ENCODE peak calls at places on chromosomes 2 and 18, in five cellular contexts. M, Q, R, I and K are unnamed samples.

GRCh38 chr18:11906926-11907874 is 917 bp downstream of the MPPE1 start:
- DNase-seq in M (no peak), Q (no peak), R (no peak), I (no peak), K (no peak)

GRCh38 chr2:10501521-10501961 is 53.4 kb upstream of the ODC1 start:
- DNase-seq in M (no peak), Q (no peak), R (no peak), I (no peak), K (no peak)

GRCh38 chr2:18723219-18723618 is 133.8 kb upstream of the NT5C1B start:
- DNase-seq in M (no peak), Q (no peak), R (no peak), I (no peak), K (no peak)

GRCh38 chr2:45780541-45781463 is 129.3 kb downstream of the PRKCE start:
- DNase-seq in M (no peak), Q (no peak), R (no peak), I (no peak), K (no peak)

GRCh38 chr2:1661891-1662605 is 82.3 kb downstream of the PXDN start:
- DNase-seq in M (no peak), Q (no peak), R (no peak), I (no peak), K (peak)

GRCh38 chr2:196530910-196531309 is 108.6 kb upstream of the CCDC150 start:
- DNase-seq in M (no peak), Q (no peak), R (no peak), I (no peak), K (no peak)

GRCh38 chr18:9417081-9417841 is 58.1 kb upstream of the RALBP1 start:
- DNase-seq in M (no peak), Q (no peak), R (no peak), I (no peak), K (no peak)

GRCh38 chr2:24793752-24794477 is 690 bp downstream of the CENPO start:
- DNase-seq in M (no peak), Q (no peak), R (no peak), I (no peak), K (no peak)

GRCh38 chr2:8974001-8974400 is 29.5 kb downstream of the MBOAT2 start:
- DNase-seq in M (no peak), Q (no peak), R (no peak), I (no peak), K (no peak)

GRCh38 chr2:60957224-60957623 is 60.3 kb upstream of the PEX13 start:
- DNase-seq in M (no peak), Q (no peak), R (no peak), I (no peak), K (no peak)

DNA sequence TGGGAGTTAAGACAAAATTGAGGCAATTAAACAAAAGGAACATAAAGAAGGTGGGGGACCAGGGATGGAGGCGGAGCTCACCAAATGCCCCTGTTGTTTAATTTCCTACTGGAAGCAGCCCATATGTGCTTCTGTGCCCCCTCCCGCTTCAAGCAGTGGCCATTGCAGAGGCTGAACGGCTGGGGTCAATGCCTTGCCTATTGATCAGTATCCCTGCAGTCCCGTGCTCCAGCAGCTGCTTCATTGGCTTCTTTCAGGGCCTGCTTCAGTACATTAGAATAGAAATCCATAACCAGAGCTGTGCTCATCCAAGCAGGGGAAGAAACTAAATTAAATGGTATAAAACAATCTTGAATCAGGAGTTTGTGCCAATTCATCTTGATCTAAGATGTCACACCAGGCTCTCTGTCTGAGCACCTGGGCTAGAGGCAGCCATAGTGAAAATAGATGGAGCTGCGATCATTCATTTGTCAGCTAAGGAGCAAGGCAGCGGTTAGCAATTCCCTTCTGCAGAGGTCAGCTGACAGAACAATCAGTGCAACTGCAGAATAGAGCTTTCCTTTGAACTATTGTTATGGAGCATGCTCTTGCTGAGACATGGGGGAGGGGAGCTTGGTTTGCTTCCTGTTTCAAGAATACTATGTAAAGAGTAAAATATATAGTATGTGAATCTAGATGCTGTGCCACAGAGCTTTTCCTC is 222.4 kb downstream of the WDR7 start:
- DNase-seq in M (no peak), Q (no peak), R (no peak), I (no peak), K (no peak)
- H3K27ac ChIP-seq in M (no peak), Q (no peak), R (no peak), I (no peak), K (no peak)

GRCh38 chr18:79585395-79586370 is 93.9 kb upstream of the CTDP1 start:
- DNase-seq in M (no peak), Q (no peak), R (no peak), I (no peak), K (peak)
- TF ChIP-seq CTCF in M (no peak), Q (no peak), R (no peak), I (no peak), K (no peak)

GRCh38 chr2:226664140-226664539 is 135.5 kb downstream of the IRS1 start:
- DNase-seq in M (no peak), Q (no peak), R (no peak), I (no peak), K (no peak)

GRCh38 chr2:226660524-226660923 is 139.1 kb downstream of the IRS1 start:
- DNase-seq in M (no peak), Q (no peak), R (no peak), I (peak), K (peak)

GRCh38 chr2:226659416-226659815 is 140.2 kb downstream of the IRS1 start:
- DNase-seq in M (no peak), Q (no peak), R (no peak), I (no peak), K (no peak)

GRCh38 chr2:226660124-226660523 is 139.5 kb downstream of the IRS1 start:
- DNase-seq in M (no peak), Q (no peak), R (no peak), I (no peak), K (no peak)

GRCh38 chr2:226661789-226662545 is 137.7 kb downstream of the IRS1 start:
- DNase-seq in M (no peak), Q (no peak), R (no peak), I (peak), K (no peak)
- H3K27ac ChIP-seq in M (no peak), Q (no peak), R (no peak), I (peak), K (peak)

GRCh38 chr2:181894381-181894780 is 2.9 kb downstream of the ITPRID2 start:
- DNase-seq in M (no peak), Q (no peak), R (no peak), I (no peak), K (no peak)

GRCh38 chr2:181887056-181887455 is 4.5 kb upstream of the ITPRID2 start:
- DNase-seq in M (no peak), Q (no peak), R (no peak), I (no peak), K (no peak)

GRCh38 chr2:181891966-181892794 is 650 bp downstream of the ITPRID2 start:
- DNase-seq in M (peak), Q (peak), R (peak), I (peak), K (peak)

GRCh38 chr2:181892795-181893435 is 1.4 kb downstream of the ITPRID2 start:
- DNase-seq in M (no peak), Q (no peak), R (no peak), I (peak), K (no peak)

DNA sequence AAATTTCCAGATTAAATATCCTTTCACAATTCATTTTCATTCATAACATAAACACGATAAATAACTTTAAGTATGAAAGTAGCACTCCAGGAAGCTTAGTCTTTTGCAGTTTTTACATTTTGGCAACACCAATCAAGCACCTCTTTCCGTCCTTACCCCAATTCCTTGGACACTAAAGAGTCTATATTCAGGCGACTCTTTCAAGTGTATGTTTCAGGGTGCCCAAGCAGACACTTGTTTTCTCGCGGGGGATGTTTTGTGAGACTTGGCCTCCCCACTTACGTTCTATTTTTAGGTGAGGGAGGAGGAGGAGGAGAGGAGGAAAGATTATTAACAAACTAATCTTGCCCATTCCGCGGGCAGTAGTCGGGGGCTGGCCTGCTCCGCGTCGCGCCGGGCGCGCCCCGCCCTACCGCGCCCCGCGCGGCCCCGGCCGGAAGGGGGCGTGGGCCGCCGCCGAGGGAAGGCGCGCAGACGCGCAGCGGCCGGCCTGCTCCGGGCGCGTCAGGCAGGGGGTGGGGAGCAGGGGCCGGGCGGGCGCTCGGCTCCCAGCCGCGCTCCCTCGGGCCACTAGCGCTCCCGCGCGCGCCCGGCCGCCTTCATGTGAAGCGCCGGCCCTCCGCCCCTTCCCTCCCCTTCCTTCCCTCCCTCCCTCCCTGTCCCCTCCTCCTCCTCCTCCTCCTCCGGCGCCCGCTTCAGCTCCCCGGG is at the start of gene ITPRID2:
- DNase-seq in M (peak), Q (peak), R (peak), I (peak), K (no peak)
- TF ChIP-seq CTCF in M (no peak), Q (no peak), R (no peak), I (peak), K (peak)

GRCh38 chr2:27020337-27020948 is 12.3 kb upstream of the TMEM214 start:
- DNase-seq in M (no peak), Q (no peak), R (no peak), I (no peak), K (no peak)
- H3K27ac ChIP-seq in M (no peak), Q (no peak), R (no peak), I (peak), K (no peak)

DNA sequence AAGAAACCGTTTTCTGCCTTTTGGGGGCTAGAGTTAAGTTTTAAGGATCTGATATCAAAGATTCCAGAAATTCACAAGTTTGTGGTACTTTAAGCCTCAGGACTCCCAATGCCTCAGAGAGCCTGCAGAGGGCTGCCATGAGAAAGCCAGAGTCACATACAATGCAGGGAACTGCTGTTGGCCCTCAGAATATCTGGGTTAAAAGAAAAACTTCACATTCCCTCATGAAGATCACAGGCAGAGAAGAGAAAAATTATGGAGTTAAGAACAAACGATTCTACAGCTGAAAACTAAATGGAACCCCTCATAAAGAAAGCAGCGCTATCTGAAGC is 39.5 kb downstream of the HDAC4 start:
- DNase-seq in M (no peak), Q (no peak), R (no peak), I (no peak), K (no peak)
- TF ChIP-seq CTCF in M (no peak), Q (no peak), R (no peak), I (no peak), K (no peak)

DNA sequence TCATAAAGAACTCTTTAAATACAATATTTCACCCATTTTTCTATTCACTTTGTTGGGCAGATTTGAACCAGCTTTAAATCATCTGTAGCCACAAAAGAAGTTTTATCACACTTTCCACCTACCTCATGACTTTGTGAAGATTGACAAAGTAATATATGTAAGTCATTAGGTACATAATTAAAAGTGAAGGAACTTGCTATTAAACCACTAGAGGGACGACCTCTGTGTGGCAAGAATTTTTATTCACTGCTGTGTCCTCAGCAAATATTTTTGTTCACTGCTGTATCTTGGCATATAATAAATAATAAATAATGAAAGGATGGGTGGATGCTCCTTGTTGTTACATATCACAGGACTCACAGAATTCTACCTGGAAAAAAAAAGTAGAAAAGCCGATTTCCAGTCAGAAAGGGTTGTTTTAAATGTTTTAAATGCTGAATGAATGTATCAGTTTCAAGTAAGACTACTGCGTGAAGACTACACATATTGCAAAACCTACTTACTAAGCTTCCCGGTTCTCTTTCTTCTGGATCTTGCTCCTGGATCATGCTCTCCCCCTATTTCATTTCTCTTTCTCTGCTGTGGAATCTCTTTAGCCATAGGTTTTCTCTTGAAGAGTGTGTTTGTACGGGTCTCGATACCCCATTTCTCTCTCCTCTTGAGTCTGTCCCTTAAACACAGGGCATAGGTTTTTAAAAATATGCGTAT is 44.8 kb downstream of the KCMF1 start:
- DNase-seq in M (no peak), Q (no peak), R (no peak), I (no peak), K (no peak)
- H3K27ac ChIP-seq in M (no peak), Q (no peak), R (peak), I (peak), K (peak)